ENCODE peak calls at places on chromosomes 4 and X, in nine cellular contexts. U, P, T, C, V, Z, L, F and O are unnamed samples.

GRCh38 chr4:83255584-83255983 is 29.0 kb downstream of the COQ2 start:
- DNase-seq in U (no peak), P (peak; percentile 59), T (no peak), C (no peak), V (no peak), Z (peak; percentile 85), L (no peak), F (no peak), O (no peak)

GRCh38 chr4:26204249-26204825 is 116.5 kb upstream of the RBPJ start:
- DNase-seq in U (no peak), P (no peak), T (no peak), C (no peak), V (peak; percentile 23), Z (no peak), L (no peak), F (no peak), O (no peak)

GRCh38 chrX:10077425-10078188 is 79.2 kb upstream of the CLCN4 start:
- DNase-seq in U (no peak), P (peak; percentile 58), T (no peak), C (no peak), V (no peak), Z (peak; percentile 16), L (no peak), F (no peak), O (no peak)

GRCh38 chrX:109536439-109537323 is at the start of gene NXT2:
- DNase-seq in U (peak; percentile 91), P (peak; percentile 90), T (peak; percentile 89), C (peak; percentile 90), V (peak; percentile 88), Z (peak; percentile 94), L (peak; percentile 95), F (peak; percentile 93), O (peak; percentile 87)

GRCh38 chrX:103063191-103063845 is 653 bp downstream of the BEX1 start:
- DNase-seq in U (no peak), P (peak; percentile 26), T (peak; percentile 15), C (peak; percentile 40), V (peak; percentile 46), Z (peak; percentile 74), L (no peak), F (no peak), O (no peak)

GRCh38 chr4:7328913-7329638 is 105.7 kb downstream of the PSAPL1 start:
- DNase-seq in U (peak; percentile 71), P (peak; percentile 84), T (no peak), C (no peak), V (no peak), Z (peak; percentile 32), L (peak; percentile 92), F (no peak), O (no peak)

GRCh38 chr4:87058272-87059073 is 123.7 kb downstream of the AFF1 start:
- DNase-seq in U (no peak), P (no peak), T (no peak), C (peak; percentile 43), V (no peak), Z (peak; percentile 97), L (no peak), F (no peak), O (no peak)

GRCh38 chr4:8141935-8142334 is 16.7 kb downstream of the ABLIM2 start:
- DNase-seq in U (peak; percentile 56), P (no peak), T (no peak), C (no peak), V (no peak), Z (no peak), L (no peak), F (no peak), O (no peak)

GRCh38 chr4:44016582-44017421 is 431.8 kb downstream of the KCTD8 start:
- DNase-seq in U (no peak), P (peak; percentile 48), T (no peak), C (no peak), V (no peak), Z (no peak), L (no peak), F (no peak), O (no peak)

GRCh38 chr4:337932-338758 is 531 bp downstream of the ZNF141 start:
- DNase-seq in U (peak; percentile 5), P (peak; percentile 53), T (peak; percentile 54), C (peak; percentile 63), V (no peak), Z (no peak), L (peak; percentile 88), F (peak; percentile 76), O (no peak)

GRCh38 chrX:118974908-118975671 is 672 bp downstream of the LONRF3 start:
- DNase-seq in U (no peak), P (peak; percentile 10), T (peak; percentile 47), C (no peak), V (peak; percentile 58), Z (peak; percentile 67), L (peak; percentile 82), F (peak; percentile 70), O (peak; percentile 61)

GRCh38 chr4:6049278-6049677 is 31.0 kb upstream of the C4orf50 start:
- DNase-seq in U (no peak), P (no peak), T (no peak), C (no peak), V (no peak), Z (no peak), L (no peak), F (no peak), O (no peak)

GRCh38 chr4:143939528-143939927 is 34.2 kb upstream of the GYPE start:
- DNase-seq in U (no peak), P (no peak), T (no peak), C (no peak), V (no peak), Z (no peak), L (no peak), F (no peak), O (no peak)

GRCh38 chrX:46554942-46555341 is 9.7 kb upstream of the ZNF674 start:
- DNase-seq in U (no peak), P (no peak), T (no peak), C (no peak), V (no peak), Z (no peak), L (no peak), F (no peak), O (no peak)

GRCh38 chr4:81257021-81257420 is 42.0 kb upstream of the PRKG2 start:
- DNase-seq in U (no peak), P (peak; percentile 65), T (no peak), C (no peak), V (no peak), Z (no peak), L (no peak), F (no peak), O (no peak)

DNA sequence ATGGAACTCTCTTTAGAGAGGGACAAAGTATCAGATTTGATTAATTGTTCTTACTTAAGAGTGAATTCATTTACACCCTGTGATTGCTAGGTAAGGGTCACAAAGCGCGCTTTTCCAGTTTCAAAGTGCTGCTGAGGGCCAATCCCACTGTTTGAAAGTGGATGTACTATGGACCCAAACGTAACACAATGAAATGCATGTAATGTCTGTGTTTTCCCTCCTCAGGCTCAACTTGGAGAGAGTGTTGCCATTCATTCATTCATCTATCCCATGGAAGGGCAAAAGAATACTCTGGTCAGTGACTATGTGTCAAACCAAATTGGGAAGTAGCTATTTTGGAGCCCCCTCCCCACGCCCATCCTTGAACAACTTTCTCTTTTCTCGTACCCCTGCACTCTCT is 16.1 kb downstream of the IGSF1 start:
- DNase-seq in U (no peak), P (no peak), T (no peak), C (no peak), V (no peak), Z (no peak), L (no peak), F (no peak), O (no peak)
- H3K27ac ChIP-seq in U (no peak overlapping the region), P (no peak overlapping the region), T (no peak overlapping the region), C (no peak overlapping the region), V (no peak overlapping the region), Z (no peak overlapping the region), L (no peak overlapping the region), F (no peak overlapping the region), O (no peak overlapping the region)

GRCh38 chrX:136064661-136065043 is 79.4 kb downstream of the SLC9A6 start:
- DNase-seq in U (no peak), P (no peak), T (no peak), C (no peak), V (no peak), Z (no peak), L (no peak), F (no peak), O (no peak)
- H3K27ac ChIP-seq in U (peak overlapping the region; percentile 72), P (peak overlapping the region; percentile 37), T (no peak overlapping the region), C (no peak overlapping the region), V (no peak overlapping the region), Z (no peak overlapping the region), L (peak overlapping the region; percentile 76), F (no peak overlapping the region), O (peak overlapping the region; percentile 15)

GRCh38 chr4:158015241-158015640 is 157.6 kb downstream of the GASK1B start:
- DNase-seq in U (no peak), P (peak; percentile 81), T (no peak), C (no peak), V (no peak), Z (no peak), L (no peak), F (no peak), O (no peak)

GRCh38 chr4:158013858-158014257 is 159.0 kb downstream of the GASK1B start:
- DNase-seq in U (no peak), P (peak; percentile 91), T (no peak), C (no peak), V (no peak), Z (no peak), L (no peak), F (no peak), O (no peak)

GRCh38 chr4:158018090-158018808 is 154.6 kb downstream of the GASK1B start:
- DNase-seq in U (no peak), P (peak; percentile 88), T (no peak), C (no peak), V (no peak), Z (no peak), L (no peak), F (no peak), O (no peak)

GRCh38 chr4:158018831-158019230 is 154.0 kb downstream of the GASK1B start:
- DNase-seq in U (no peak), P (no peak), T (no peak), C (no peak), V (no peak), Z (no peak), L (no peak), F (no peak), O (no peak)

DNA sequence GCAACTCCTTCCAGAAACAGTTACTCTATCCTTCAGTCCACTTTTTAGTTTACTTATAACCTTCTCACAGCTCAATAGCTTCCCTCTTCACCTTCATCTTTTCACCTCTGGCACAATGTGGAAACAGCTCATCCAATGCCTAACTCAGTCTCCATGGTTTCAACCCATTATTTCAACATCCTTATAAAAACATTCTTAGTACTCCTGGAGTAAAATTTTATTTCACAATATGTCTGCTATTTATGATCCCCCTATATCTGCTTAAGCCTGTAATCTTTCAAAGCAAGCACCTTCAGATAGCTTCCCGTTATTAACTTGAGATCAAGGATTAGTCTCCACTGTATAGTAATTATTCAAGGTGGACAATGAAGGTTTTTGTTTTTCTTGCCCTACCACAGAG is 156.3 kb downstream of the GASK1B start:
- DNase-seq in U (no peak), P (peak; percentile 73), T (peak; percentile 45), C (no peak), V (no peak), Z (no peak), L (no peak), F (no peak), O (no peak)
- H3K27ac ChIP-seq in U (no peak overlapping the region), P (no peak overlapping the region), T (no peak overlapping the region), C (no peak overlapping the region), V (no peak overlapping the region), Z (no peak overlapping the region), L (no peak overlapping the region), F (no peak overlapping the region), O (no peak overlapping the region)

DNA sequence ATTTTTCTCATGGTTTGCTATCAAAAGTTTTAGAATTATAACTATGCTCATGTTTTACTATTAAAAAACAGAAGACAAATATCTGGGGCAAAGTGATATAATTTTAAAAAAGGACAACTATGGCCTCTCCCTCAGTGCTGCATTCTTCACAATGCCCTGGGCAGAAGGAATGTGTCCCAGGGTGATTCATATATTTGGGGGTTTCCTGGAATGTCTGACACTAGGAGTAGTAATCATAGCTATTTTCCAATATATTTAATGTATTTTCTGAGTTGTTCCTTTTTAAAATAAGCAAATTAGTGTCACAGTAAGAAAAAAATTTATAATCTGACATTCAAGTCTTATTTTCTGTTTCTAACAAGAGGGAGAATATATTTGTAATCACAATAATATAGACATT is 281.7 kb downstream of the UNC5C start:
- DNase-seq in U (no peak), P (peak; percentile 80), T (no peak), C (no peak), V (no peak), Z (peak; percentile 42), L (no peak), F (no peak), O (no peak)
- H3K27ac ChIP-seq in U (no peak overlapping the region), P (no peak overlapping the region), T (no peak overlapping the region), C (no peak overlapping the region), V (no peak overlapping the region), Z (no peak overlapping the region), L (no peak overlapping the region), F (no peak overlapping the region), O (no peak overlapping the region)